ENCODE peak calls at places on chromosomes 11 and 22, in ten cellular contexts. One of them, this sample, is unnamed.

GRCh38 chr11:68844376-68844775 is 2.7 kb upstream of the CPT1A start:
- DNase-seq in neural progenitor cell: no peak
- DNase-seq in IMR-90: no peak
- DNase-seq in osteoblast: no peak
- DNase-seq in foreskin fibroblast: no peak
- DNase-seq in heart left ventricle: no peak
- DNase-seq in BJ: no peak
- DNase-seq in A673: no peak
- DNase-seq in HFF-Myc: no peak
- DNase-seq in lower lobe of right lung: no peak
- DNase-seq in this sample: no peak

GRCh38 chr11:11425806-11426205 is 72.8 kb upstream of the CSNK2A3 start:
- DNase-seq in HFF-Myc: no peak
- DNase-seq in foreskin fibroblast: peak; percentile 65
- DNase-seq in BJ: no peak
- DNase-seq in lower lobe of right lung: no peak
- DNase-seq in heart left ventricle: no peak
- DNase-seq in IMR-90: no peak
- DNase-seq in osteoblast: no peak
- DNase-seq in neural progenitor cell: no peak
- DNase-seq in A673: no peak
- DNase-seq in this sample: peak; percentile 28

GRCh38 chr11:89201138-89201537 is 23.5 kb downstream of the TYR start:
- DNase-seq in HFF-Myc: no peak
- DNase-seq in heart left ventricle: no peak
- DNase-seq in foreskin fibroblast: no peak
- DNase-seq in osteoblast: no peak
- DNase-seq in A673: no peak
- DNase-seq in IMR-90: no peak
- DNase-seq in neural progenitor cell: no peak
- DNase-seq in lower lobe of right lung: no peak
- DNase-seq in BJ: no peak
- DNase-seq in this sample: no peak

GRCh38 chr22:49298834-49299750 is 528.6 kb downstream of the BRD1 start:
- DNase-seq in osteoblast: no peak
- DNase-seq in IMR-90: no peak
- DNase-seq in heart left ventricle: no peak
- DNase-seq in neural progenitor cell: no peak
- DNase-seq in foreskin fibroblast: no peak
- DNase-seq in lower lobe of right lung: no peak
- DNase-seq in HFF-Myc: no peak
- DNase-seq in BJ: no peak
- DNase-seq in A673: no peak
- DNase-seq in this sample: no peak

GRCh38 chr22:39601180-39601535 is 30.6 kb downstream of the CACNA1I start:
- DNase-seq in heart left ventricle: no peak
- DNase-seq in BJ: no peak
- DNase-seq in neural progenitor cell: no peak
- DNase-seq in foreskin fibroblast: no peak
- DNase-seq in IMR-90: no peak
- DNase-seq in osteoblast: peak; percentile 68
- DNase-seq in A673: no peak
- DNase-seq in lower lobe of right lung: no peak
- DNase-seq in HFF-Myc: no peak
- DNase-seq in this sample: no peak

GRCh38 chr22:47042116-47042825 is 279.8 kb downstream of the TBC1D22A start:
- DNase-seq in neural progenitor cell: no peak
- DNase-seq in BJ: no peak
- DNase-seq in lower lobe of right lung: no peak
- DNase-seq in IMR-90: no peak
- DNase-seq in HFF-Myc: no peak
- DNase-seq in foreskin fibroblast: no peak
- DNase-seq in heart left ventricle: no peak
- DNase-seq in osteoblast: no peak
- DNase-seq in A673: no peak
- DNase-seq in this sample: no peak

GRCh38 chr22:46397951-46398350 is 62.4 kb downstream of the TRMU start:
- DNase-seq in IMR-90: no peak
- DNase-seq in neural progenitor cell: no peak
- DNase-seq in lower lobe of right lung: no peak
- DNase-seq in BJ: no peak
- DNase-seq in osteoblast: no peak
- DNase-seq in foreskin fibroblast: no peak
- DNase-seq in A673: no peak
- DNase-seq in HFF-Myc: no peak
- DNase-seq in heart left ventricle: no peak
- DNase-seq in this sample: no peak

GRCh38 chr11:111788051-111788450 is 21.9 kb upstream of the PPP2R1B start:
- DNase-seq in foreskin fibroblast: no peak
- DNase-seq in osteoblast: no peak
- DNase-seq in neural progenitor cell: no peak
- DNase-seq in A673: no peak
- DNase-seq in heart left ventricle: peak; percentile 89
- DNase-seq in BJ: no peak
- DNase-seq in lower lobe of right lung: no peak
- DNase-seq in HFF-Myc: no peak
- DNase-seq in IMR-90: no peak
- DNase-seq in this sample: no peak

GRCh38 chr11:865512-866430 is 23.1 kb downstream of the TSPAN4 start:
- DNase-seq in neural progenitor cell: no peak
- DNase-seq in foreskin fibroblast: no peak
- DNase-seq in osteoblast: no peak
- DNase-seq in IMR-90: no peak
- DNase-seq in heart left ventricle: no peak
- DNase-seq in A673: no peak
- DNase-seq in BJ: no peak
- DNase-seq in HFF-Myc: no peak
- DNase-seq in lower lobe of right lung: no peak
- DNase-seq in this sample: no peak

GRCh38 chr22:47090591-47091240 is 328.3 kb downstream of the TBC1D22A start:
- DNase-seq in foreskin fibroblast: peak; percentile 53
- DNase-seq in BJ: no peak
- DNase-seq in neural progenitor cell: peak; percentile 47
- DNase-seq in osteoblast: no peak
- DNase-seq in lower lobe of right lung: no peak
- DNase-seq in heart left ventricle: no peak
- DNase-seq in IMR-90: peak; percentile 60
- DNase-seq in HFF-Myc: no peak
- DNase-seq in A673: peak; percentile 66
- DNase-seq in this sample: peak; percentile 38

GRCh38 chr11:22659783-22660182 is 6.6 kb upstream of the GAS2 start:
- DNase-seq in BJ: no peak
- DNase-seq in neural progenitor cell: no peak
- DNase-seq in heart left ventricle: no peak
- DNase-seq in HFF-Myc: no peak
- DNase-seq in IMR-90: no peak
- DNase-seq in osteoblast: no peak
- DNase-seq in A673: no peak
- DNase-seq in foreskin fibroblast: no peak
- DNase-seq in lower lobe of right lung: no peak
- DNase-seq in this sample: no peak

GRCh38 chr11:134021326-134021725 is 47.5 kb upstream of the JAM3 start:
- DNase-seq in HFF-Myc: no peak
- DNase-seq in neural progenitor cell: no peak
- DNase-seq in lower lobe of right lung: no peak
- DNase-seq in A673: no peak
- DNase-seq in heart left ventricle: no peak
- DNase-seq in BJ: no peak
- DNase-seq in osteoblast: no peak
- DNase-seq in foreskin fibroblast: no peak
- DNase-seq in IMR-90: no peak
- DNase-seq in this sample: no peak

GRCh38 chr11:44957051-44957515 is 6.4 kb upstream of the TP53I11 start:
- DNase-seq in foreskin fibroblast: no peak
- DNase-seq in neural progenitor cell: peak; percentile 67
- DNase-seq in IMR-90: no peak
- DNase-seq in A673: peak; percentile 63
- DNase-seq in heart left ventricle: no peak
- DNase-seq in HFF-Myc: no peak
- DNase-seq in osteoblast: no peak
- DNase-seq in lower lobe of right lung: no peak
- DNase-seq in BJ: no peak
- DNase-seq in this sample: no peak

GRCh38 chr22:39283312-39284141 is 35.9 kb downstream of the RPL3 start:
- DNase-seq in HFF-Myc: no peak
- DNase-seq in osteoblast: peak; percentile 89
- DNase-seq in BJ: no peak
- DNase-seq in heart left ventricle: peak; percentile 76
- DNase-seq in neural progenitor cell: no peak
- DNase-seq in lower lobe of right lung: peak; percentile 84
- DNase-seq in foreskin fibroblast: no peak
- DNase-seq in IMR-90: peak; percentile 26
- DNase-seq in A673: no peak
- DNase-seq in this sample: no peak

GRCh38 chr22:19761500-19762314 is 1.1 kb downstream of the TBX1 start:
- DNase-seq in BJ: no peak
- DNase-seq in heart left ventricle: no peak
- DNase-seq in IMR-90: no peak
- DNase-seq in osteoblast: no peak
- DNase-seq in HFF-Myc: no peak
- DNase-seq in A673: no peak
- DNase-seq in neural progenitor cell: peak; percentile 61
- DNase-seq in foreskin fibroblast: no peak
- DNase-seq in lower lobe of right lung: no peak
- DNase-seq in this sample: peak; percentile 34

GRCh38 chr11:99505319-99505718 is 484.6 kb downstream of the CNTN5 start:
- DNase-seq in lower lobe of right lung: no peak
- DNase-seq in heart left ventricle: no peak
- DNase-seq in osteoblast: no peak
- DNase-seq in foreskin fibroblast: no peak
- DNase-seq in IMR-90: peak; percentile 86
- DNase-seq in A673: no peak
- DNase-seq in neural progenitor cell: no peak
- DNase-seq in BJ: no peak
- DNase-seq in HFF-Myc: no peak
- DNase-seq in this sample: peak; percentile 62

GRCh38 chr11:7973011-7973410 is 7.8 kb upstream of the NLRP10 start:
- DNase-seq in lower lobe of right lung: no peak
- DNase-seq in heart left ventricle: no peak
- DNase-seq in IMR-90: no peak
- DNase-seq in HFF-Myc: no peak
- DNase-seq in BJ: no peak
- DNase-seq in neural progenitor cell: no peak
- DNase-seq in A673: no peak
- DNase-seq in osteoblast: no peak
- DNase-seq in foreskin fibroblast: peak; percentile 64
- DNase-seq in this sample: peak; percentile 31

GRCh38 chr11:66089067-66089466 is 19.0 kb downstream of the PACS1 start:
- DNase-seq in heart left ventricle: no peak
- DNase-seq in foreskin fibroblast: no peak
- DNase-seq in lower lobe of right lung: no peak
- DNase-seq in A673: no peak
- DNase-seq in HFF-Myc: no peak
- DNase-seq in BJ: no peak
- DNase-seq in osteoblast: no peak
- DNase-seq in neural progenitor cell: no peak
- DNase-seq in IMR-90: no peak
- DNase-seq in this sample: no peak
- H3K4me3 ChIP-seq in heart left ventricle: no peak overlapping the region
- H3K4me3 ChIP-seq in foreskin fibroblast: no peak overlapping the region
- H3K4me3 ChIP-seq in lower lobe of right lung: no peak overlapping the region
- H3K4me3 ChIP-seq in A673: no peak overlapping the region
- H3K4me3 ChIP-seq in HFF-Myc: no peak overlapping the region
- H3K4me3 ChIP-seq in BJ: no peak overlapping the region
- H3K4me3 ChIP-seq in osteoblast: no peak overlapping the region
- H3K4me3 ChIP-seq in neural progenitor cell: no peak overlapping the region
- H3K4me3 ChIP-seq in IMR-90: no peak overlapping the region
- H3K4me3 ChIP-seq in this sample: no peak overlapping the region

DNA sequence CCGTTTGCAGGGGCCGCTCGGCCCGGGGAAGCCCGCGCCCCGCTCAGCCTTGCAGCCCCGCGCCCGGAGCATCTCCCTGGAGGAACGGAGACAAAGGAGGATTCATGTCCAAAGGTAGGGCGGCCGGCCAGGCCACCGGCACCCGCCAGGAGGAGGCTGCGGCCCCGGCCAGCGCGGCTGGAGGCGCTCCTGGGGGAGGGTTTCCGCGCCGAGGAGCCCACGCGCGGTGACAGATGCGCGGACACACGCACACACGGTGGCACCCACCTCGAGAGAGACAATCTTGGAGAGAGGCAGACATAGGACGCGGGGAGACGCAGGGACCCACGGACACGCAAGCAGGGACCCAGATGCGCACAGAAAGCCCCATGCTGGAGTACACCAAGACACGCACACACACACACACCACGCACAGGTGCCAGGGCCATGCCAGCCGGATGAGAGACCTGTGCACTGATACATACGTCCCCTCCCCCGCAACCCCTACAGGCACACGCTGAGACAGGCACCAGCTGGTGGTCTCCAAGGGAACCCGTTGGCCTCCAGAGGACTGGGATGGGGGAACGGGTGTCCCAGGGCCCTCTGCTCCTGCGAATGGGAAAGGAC is 7.8 kb downstream of the SEPTIN3 start:
- DNase-seq in A673: no peak
- DNase-seq in BJ: no peak
- DNase-seq in heart left ventricle: no peak
- DNase-seq in HFF-Myc: no peak
- DNase-seq in IMR-90: no peak
- DNase-seq in lower lobe of right lung: no peak
- DNase-seq in neural progenitor cell: peak; percentile 42
- DNase-seq in foreskin fibroblast: peak; percentile 25
- DNase-seq in osteoblast: peak; percentile 79
- DNase-seq in this sample: no peak
- TF ChIP-seq CTCF in A673: no peak
- TF ChIP-seq CTCF in BJ: no peak
- TF ChIP-seq CTCF in heart left ventricle: no peak
- TF ChIP-seq CTCF in HFF-Myc: no peak
- TF ChIP-seq CTCF in IMR-90: no peak
- TF ChIP-seq CTCF in lower lobe of right lung: no peak
- TF ChIP-seq CTCF in neural progenitor cell: no peak
- TF ChIP-seq CTCF in foreskin fibroblast: no peak
- TF ChIP-seq CTCF in osteoblast: no peak
- TF ChIP-seq CTCF in this sample: no peak

GRCh38 chr11:103110406-103110805 is 1.2 kb downstream of the DYNC2H1 start:
- DNase-seq in heart left ventricle: no peak
- DNase-seq in neural progenitor cell: no peak
- DNase-seq in A673: peak; percentile 62
- DNase-seq in lower lobe of right lung: no peak
- DNase-seq in HFF-Myc: peak; percentile 14
- DNase-seq in osteoblast: peak; percentile 55
- DNase-seq in IMR-90: peak; percentile 56
- DNase-seq in foreskin fibroblast: peak; percentile 73
- DNase-seq in BJ: no peak
- DNase-seq in this sample: peak; percentile 65
- H3K4me3 ChIP-seq in heart left ventricle: peak overlapping the region; percentile 66
- H3K4me3 ChIP-seq in neural progenitor cell: peak overlapping the region; percentile 77
- H3K4me3 ChIP-seq in A673: peak overlapping the region; percentile 64
- H3K4me3 ChIP-seq in lower lobe of right lung: peak overlapping the region; percentile 57
- H3K4me3 ChIP-seq in HFF-Myc: peak overlapping the region; percentile 85
- H3K4me3 ChIP-seq in osteoblast: peak overlapping the region; percentile 92
- H3K4me3 ChIP-seq in IMR-90: peak overlapping the region; percentile 71
- H3K4me3 ChIP-seq in foreskin fibroblast: peak overlapping the region; percentile 94
- H3K4me3 ChIP-seq in BJ: peak overlapping the region; percentile 93
- H3K4me3 ChIP-seq in this sample: peak overlapping the region; percentile 85

DNA sequence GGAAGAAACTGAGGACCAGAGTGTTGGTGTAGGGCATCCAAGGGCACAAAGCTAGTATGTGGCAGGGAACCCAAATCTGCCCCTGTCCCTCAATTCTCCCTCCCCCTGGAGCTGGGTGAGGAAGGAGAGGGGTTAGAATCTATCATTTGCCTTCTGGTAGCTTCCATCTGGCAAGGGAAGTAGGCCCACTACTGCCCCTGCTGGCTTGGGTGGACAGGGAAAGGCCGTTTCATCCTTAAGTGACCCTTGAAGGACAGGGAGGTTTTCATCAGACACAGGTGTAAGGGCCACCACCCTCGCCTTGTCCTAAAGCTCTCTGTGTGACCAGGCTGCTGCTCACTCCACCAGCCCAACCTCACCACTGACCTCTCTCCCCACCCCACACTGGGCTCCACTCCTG is 22.1 kb downstream of the NECTIN1 start:
- DNase-seq in heart left ventricle: no peak
- DNase-seq in neural progenitor cell: peak; percentile 45
- DNase-seq in A673: no peak
- DNase-seq in foreskin fibroblast: no peak
- DNase-seq in BJ: no peak
- DNase-seq in osteoblast: no peak
- DNase-seq in HFF-Myc: no peak
- DNase-seq in IMR-90: no peak
- DNase-seq in lower lobe of right lung: no peak
- DNase-seq in this sample: no peak
- TF ChIP-seq CTCF in heart left ventricle: no peak
- TF ChIP-seq CTCF in neural progenitor cell: peak; percentile 42
- TF ChIP-seq CTCF in A673: peak; percentile 22
- TF ChIP-seq CTCF in foreskin fibroblast: peak; percentile 22
- TF ChIP-seq CTCF in BJ: peak; percentile 26
- TF ChIP-seq CTCF in osteoblast: peak; percentile 28
- TF ChIP-seq CTCF in HFF-Myc: peak; percentile 37
- TF ChIP-seq CTCF in IMR-90: no peak
- TF ChIP-seq CTCF in lower lobe of right lung: peak; percentile 5
- TF ChIP-seq CTCF in this sample: peak; percentile 36